ENCODE peak calls at places on chromosomes 13 and 19, in six cellular contexts. Q is hepatocyte, O is heart right ventricle, B is esophagus squamous epithelium, V is kidney epithelial cell, G is neural progenitor cell. A is an unnamed sample. For H3K36me3, the result is how much of the 10 kb centered on the place peaks cover.

GRCh38 chr13:59531571-59532091 is 632.1 kb downstream of the DIAPH3 start:
- DNase-seq in Q (peak), B (peak), V (peak), O (peak), G (peak), A (no peak)

GRCh38 chr19:31139871-31140505 is 209.2 kb downstream of the TSHZ3 start:
- DNase-seq in O (no peak), Q (no peak), V (peak), G (no peak), B (no peak), A (no peak)

GRCh38 chr19:43524922-43525835 is 1.8 kb downstream of the ETHE1 start:
- DNase-seq in O (peak), Q (peak), B (no peak), G (peak), V (no peak), A (peak)

GRCh38 chr13:112690242-112690943 is 555 bp downstream of the ATP11A start:
- DNase-seq in V (no peak), G (peak), B (no peak), Q (peak), O (peak), A (no peak)

GRCh38 chr19:35154535-35155406 is at the start of gene FXYD5:
- DNase-seq in B (no peak), O (peak), V (no peak), G (peak), Q (peak), A (peak)

GRCh38 chr13:32164622-32165268 is 133.2 kb downstream of the FRY start:
- DNase-seq in G (peak), V (no peak), Q (peak), B (no peak), O (no peak), A (no peak)

GRCh38 chr13:59873856-59874255 is 289.9 kb downstream of the DIAPH3 start:
- DNase-seq in Q (no peak), B (no peak), V (no peak), G (no peak), O (no peak), A (no peak)

GRCh38 chr13:87107626-87108025 is 563.5 kb upstream of the SLITRK5 start:
- DNase-seq in O (no peak), Q (no peak), G (no peak), B (no peak), V (no peak), A (no peak)

GRCh38 chr13:33624740-33625139 is 193.2 kb upstream of the RFC3 start:
- DNase-seq in O (no peak), Q (no peak), V (no peak), B (no peak), G (no peak), A (no peak)

GRCh38 chr19:801861-802496 is 4.7 kb downstream of the PTBP1 start:
- DNase-seq in V (no peak), O (no peak), B (no peak), G (no peak), Q (no peak), A (no peak)

GRCh38 chr13:50518791-50519201 is 324.7 kb downstream of the DLEU7 start:
- DNase-seq in O (no peak), Q (no peak), B (no peak), V (no peak), G (no peak), A (no peak)

GRCh38 chr19:53982056-53982455 is 9.4 kb upstream of the CACNG6 start:
- DNase-seq in B (no peak), V (no peak), O (no peak), Q (peak), G (peak), A (no peak)

GRCh38 chr19:31610036-31610435 is 260.8 kb upstream of the TSHZ3 start:
- DNase-seq in B (no peak), O (no peak), G (no peak), V (no peak), Q (no peak), A (no peak)

GRCh38 chr13:67620665-67621064 is 390.5 kb upstream of the PCDH9 start:
- DNase-seq in O (no peak), G (no peak), V (no peak), B (no peak), Q (no peak), A (no peak)

GRCh38 chr13:99585609-99586008 is 84.3 kb downstream of the TM9SF2 start:
- DNase-seq in B (no peak), Q (no peak), G (no peak), O (no peak), V (no peak), A (no peak)

GRCh38 chr13:21749410-21749809 is 78.5 kb downstream of the FGF9 start:
- DNase-seq in O (no peak), G (no peak), Q (no peak), V (peak), B (no peak), A (no peak)

GRCh38 chr19:31348416-31349159 is 648 bp downstream of the TSHZ3 start:
- DNase-seq in V (no peak), G (peak), Q (peak), O (peak), B (no peak), A (no peak)

GRCh38 chr19:37362733-37363132 is 8.2 kb upstream of the ZNF527 start:
- DNase-seq in O (no peak), Q (no peak), V (no peak), B (no peak), G (peak), A (no peak)

GRCh38 chr13:111954681-111955411 is 112.1 kb upstream of the SOX1 start:
- DNase-seq in G (no peak), Q (no peak), B (no peak), V (no peak), O (no peak), A (peak)

GRCh38 chr19:28294395-28294794 is 918.6 kb downstream of the UQCRFS1 start:
- DNase-seq in B (no peak), Q (no peak), O (no peak), V (no peak), G (no peak), A (no peak)

GRCh38 chr13:35917942-35918645 is 213.1 kb downstream of the DCLK1 start:
- DNase-seq in B (no peak), V (no peak), G (no peak), Q (no peak), O (no peak), A (no peak)

GRCh38 chr13:35720290-35720689 is 243.8 kb upstream of the MAB21L1 start:
- DNase-seq in G (no peak), V (no peak), O (no peak), Q (no peak), B (no peak), A (no peak)

GRCh38 chr13:111064661-111065060 is 50.4 kb upstream of the ARHGEF7 start:
- DNase-seq in O (no peak), B (no peak), G (no peak), Q (no peak), V (no peak), A (no peak)

GRCh38 chr19:6431891-6432290 is 1.7 kb downstream of the SLC25A41 start:
- DNase-seq in Q (no peak), G (no peak), B (no peak), O (no peak), V (no peak), A (no peak)

GRCh38 chr13:66264976-66265375 is 965.2 kb downstream of the PCDH9 start:
- DNase-seq in B (no peak), O (no peak), Q (no peak), V (no peak), G (peak), A (no peak)

GRCh38 chr13:77565635-77566034 is 30.1 kb downstream of the SCEL start:
- DNase-seq in V (no peak), G (peak), B (no peak), Q (peak), O (no peak), A (no peak)

GRCh38 chr19:5271145-5271544 is 69.5 kb downstream of the PTPRS start:
- DNase-seq in G (no peak), Q (no peak), B (no peak), O (no peak), V (no peak), A (no peak)
- TF ChIP-seq CTCF in G (peak), Q (peak), B (no peak), O (no peak), V (no peak), A (no peak)

DNA sequence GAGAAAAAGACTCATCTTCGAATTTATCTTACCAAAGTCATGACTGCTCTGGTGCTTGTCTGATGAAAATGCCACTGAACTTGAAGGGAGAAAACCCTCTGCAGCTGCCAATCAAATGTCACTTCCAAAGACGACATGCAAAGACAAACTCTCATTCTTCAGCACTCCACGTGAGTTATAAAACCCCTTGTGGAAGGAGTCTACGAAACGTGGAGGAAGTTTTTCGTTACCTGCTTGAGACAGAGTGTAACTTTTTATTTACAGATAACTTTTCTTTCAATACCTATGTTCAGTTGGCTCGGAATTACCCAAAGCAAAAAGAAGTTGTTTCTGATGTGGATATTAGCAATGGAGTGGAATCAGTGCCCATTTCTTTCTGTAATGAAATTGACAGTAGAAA is 19.2 kb upstream of the PHF11 start:
- DNase-seq in Q (no peak), O (no peak), B (no peak), G (no peak), V (no peak), A (no peak)
- H3K36me3 ChIP-seq in Q (under half), O (half or more), B (under half), G (under half), V (under half), A (half or more)

GRCh38 chr19:47729468-47729798 is 15.9 kb upstream of the NOP53 start:
- DNase-seq in B (no peak), G (peak), Q (peak), O (peak), V (peak), A (peak)
- TF ChIP-seq CTCF in B (no peak), G (no peak), Q (no peak), O (no peak), V (no peak), A (no peak)

DNA sequence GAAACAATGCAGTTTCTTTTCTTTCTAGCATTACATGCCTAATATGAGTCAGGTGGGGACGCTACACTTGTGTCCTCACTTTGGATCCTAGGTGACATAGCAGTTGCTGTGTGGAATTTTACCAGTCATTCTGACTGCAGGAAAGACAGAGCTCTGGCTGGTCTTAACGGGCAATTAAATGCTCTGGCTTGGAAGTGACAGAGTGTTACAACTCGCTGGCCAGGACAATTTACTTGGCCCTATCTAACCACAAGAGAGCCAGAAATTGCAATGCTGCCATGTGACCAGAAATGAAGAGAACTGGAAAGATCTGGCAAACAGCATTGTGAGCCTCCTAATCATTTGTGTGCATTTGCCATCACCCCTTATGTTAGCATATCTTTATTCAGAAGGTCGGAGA is 351.1 kb downstream of the DCT start:
- DNase-seq in O (no peak), Q (no peak), V (peak), G (no peak), B (no peak), A (peak)
- H3K36me3 ChIP-seq in O (under half), Q (under half), V (under half), G (under half), B (under half), A (under half)

GRCh38 chr13:44575741-44576395 is at the start of gene TSC22D1:
- DNase-seq in O (peak), G (peak), Q (peak), B (no peak), V (no peak), A (no peak)

GRCh38 chr13:44573790-44574465 is 2.2 kb downstream of the TSC22D1 start:
- DNase-seq in Q (peak), B (no peak), V (no peak), G (peak), O (no peak), A (no peak)

GRCh38 chr13:44575035-44575434 is 1.1 kb downstream of the TSC22D1 start:
- DNase-seq in B (no peak), G (no peak), O (no peak), Q (no peak), V (no peak), A (no peak)

GRCh38 chr13:44573071-44573470 is 3.1 kb downstream of the TSC22D1 start:
- DNase-seq in G (peak), Q (no peak), V (no peak), B (no peak), O (no peak), A (no peak)

GRCh38 chr13:44574466-44574855 is 1.7 kb downstream of the TSC22D1 start:
- DNase-seq in G (peak), V (no peak), O (no peak), B (no peak), Q (no peak), A (no peak)
- TF ChIP-seq CTCF in G (no peak), V (no peak), O (no peak), B (no peak), Q (no peak), A (no peak)